ENCODE peak calls at places on chromosomes 6 and 20, in nine cellular contexts. One of them, this sample, is unnamed.

GRCh38 chr6:14661188-14661587 is 543.6 kb downstream of the CD83 start:
- DNase-seq in pons: peak; percentile 30
- DNase-seq in caudate nucleus: no peak
- DNase-seq in activated CD8-positive, alpha-beta memory T cell treated with anti-CD3 and anti-CD28 coated beads for 48 hours: no peak
- DNase-seq in nephron progenitor cell: no peak
- DNase-seq in stimulated activated CD4-positive, alpha-beta T cell treated with anti-CD3 and anti-CD28 coated beads, Interleukin-4, amount 100 ng/mL, for 1 hour: peak; percentile 25
- DNase-seq in NAMALWA: peak; percentile 91
- DNase-seq in substantia nigra: no peak
- DNase-seq in astrocyte of the spinal cord: no peak
- DNase-seq in this sample: no peak

GRCh38 chr6:116011520-116011919 is 49.2 kb downstream of the FRK start:
- DNase-seq in stimulated activated CD4-positive, alpha-beta T cell treated with anti-CD3 and anti-CD28 coated beads, Interleukin-4, amount 100 ng/mL, for 1 hour: peak; percentile 34
- DNase-seq in activated CD8-positive, alpha-beta memory T cell treated with anti-CD3 and anti-CD28 coated beads for 48 hours: no peak
- DNase-seq in caudate nucleus: no peak
- DNase-seq in pons: no peak
- DNase-seq in NAMALWA: no peak
- DNase-seq in substantia nigra: no peak
- DNase-seq in nephron progenitor cell: no peak
- DNase-seq in astrocyte of the spinal cord: no peak
- DNase-seq in this sample: no peak

GRCh38 chr6:29107758-29108157 is at the start of gene OR2J3:
- DNase-seq in caudate nucleus: no peak
- DNase-seq in substantia nigra: no peak
- DNase-seq in activated CD8-positive, alpha-beta memory T cell treated with anti-CD3 and anti-CD28 coated beads for 48 hours: no peak
- DNase-seq in nephron progenitor cell: no peak
- DNase-seq in pons: no peak
- DNase-seq in NAMALWA: no peak
- DNase-seq in astrocyte of the spinal cord: no peak
- DNase-seq in stimulated activated CD4-positive, alpha-beta T cell treated with anti-CD3 and anti-CD28 coated beads, Interleukin-4, amount 100 ng/mL, for 1 hour: no peak
- DNase-seq in this sample: no peak

GRCh38 chr6:82841309-82841708 is 224.3 kb downstream of the UBE3D start:
- DNase-seq in substantia nigra: no peak
- DNase-seq in nephron progenitor cell: no peak
- DNase-seq in caudate nucleus: no peak
- DNase-seq in pons: no peak
- DNase-seq in stimulated activated CD4-positive, alpha-beta T cell treated with anti-CD3 and anti-CD28 coated beads, Interleukin-4, amount 100 ng/mL, for 1 hour: no peak
- DNase-seq in NAMALWA: no peak
- DNase-seq in astrocyte of the spinal cord: no peak
- DNase-seq in activated CD8-positive, alpha-beta memory T cell treated with anti-CD3 and anti-CD28 coated beads for 48 hours: no peak
- DNase-seq in this sample: no peak

GRCh38 chr6:116404706-116405105 is 34.0 kb downstream of the DSE start:
- DNase-seq in NAMALWA: no peak
- DNase-seq in activated CD8-positive, alpha-beta memory T cell treated with anti-CD3 and anti-CD28 coated beads for 48 hours: no peak
- DNase-seq in substantia nigra: no peak
- DNase-seq in stimulated activated CD4-positive, alpha-beta T cell treated with anti-CD3 and anti-CD28 coated beads, Interleukin-4, amount 100 ng/mL, for 1 hour: no peak
- DNase-seq in astrocyte of the spinal cord: peak; percentile 41
- DNase-seq in pons: no peak
- DNase-seq in caudate nucleus: no peak
- DNase-seq in nephron progenitor cell: no peak
- DNase-seq in this sample: peak; percentile 52

GRCh38 chr20:1528811-1529210 is 28.7 kb downstream of the SIRPD start:
- DNase-seq in astrocyte of the spinal cord: no peak
- DNase-seq in activated CD8-positive, alpha-beta memory T cell treated with anti-CD3 and anti-CD28 coated beads for 48 hours: no peak
- DNase-seq in caudate nucleus: no peak
- DNase-seq in nephron progenitor cell: no peak
- DNase-seq in NAMALWA: no peak
- DNase-seq in stimulated activated CD4-positive, alpha-beta T cell treated with anti-CD3 and anti-CD28 coated beads, Interleukin-4, amount 100 ng/mL, for 1 hour: no peak
- DNase-seq in pons: no peak
- DNase-seq in substantia nigra: no peak
- DNase-seq in this sample: peak; percentile 5

GRCh38 chr20:19251506-19251905 is 39.1 kb downstream of the SLC24A3 start:
- DNase-seq in nephron progenitor cell: no peak
- DNase-seq in pons: no peak
- DNase-seq in astrocyte of the spinal cord: no peak
- DNase-seq in activated CD8-positive, alpha-beta memory T cell treated with anti-CD3 and anti-CD28 coated beads for 48 hours: no peak
- DNase-seq in NAMALWA: no peak
- DNase-seq in stimulated activated CD4-positive, alpha-beta T cell treated with anti-CD3 and anti-CD28 coated beads, Interleukin-4, amount 100 ng/mL, for 1 hour: no peak
- DNase-seq in substantia nigra: no peak
- DNase-seq in caudate nucleus: no peak
- DNase-seq in this sample: no peak

GRCh38 chr20:10332656-10333421 is 101.2 kb downstream of the MKKS start:
- DNase-seq in activated CD8-positive, alpha-beta memory T cell treated with anti-CD3 and anti-CD28 coated beads for 48 hours: no peak
- DNase-seq in caudate nucleus: peak; percentile 13
- DNase-seq in pons: no peak
- DNase-seq in substantia nigra: no peak
- DNase-seq in nephron progenitor cell: no peak
- DNase-seq in astrocyte of the spinal cord: peak; percentile 73
- DNase-seq in NAMALWA: no peak
- DNase-seq in stimulated activated CD4-positive, alpha-beta T cell treated with anti-CD3 and anti-CD28 coated beads, Interleukin-4, amount 100 ng/mL, for 1 hour: no peak
- DNase-seq in this sample: peak; percentile 40

GRCh38 chr6:74731204-74731603 is 474.6 kb downstream of the COL12A1 start:
- DNase-seq in caudate nucleus: no peak
- DNase-seq in substantia nigra: no peak
- DNase-seq in astrocyte of the spinal cord: peak; percentile 73
- DNase-seq in activated CD8-positive, alpha-beta memory T cell treated with anti-CD3 and anti-CD28 coated beads for 48 hours: no peak
- DNase-seq in NAMALWA: no peak
- DNase-seq in nephron progenitor cell: no peak
- DNase-seq in stimulated activated CD4-positive, alpha-beta T cell treated with anti-CD3 and anti-CD28 coated beads, Interleukin-4, amount 100 ng/mL, for 1 hour: no peak
- DNase-seq in pons: no peak
- DNase-seq in this sample: peak; percentile 11

GRCh38 chr6:168714547-168715260 is 273.7 kb downstream of the SMOC2 start:
- DNase-seq in activated CD8-positive, alpha-beta memory T cell treated with anti-CD3 and anti-CD28 coated beads for 48 hours: no peak
- DNase-seq in stimulated activated CD4-positive, alpha-beta T cell treated with anti-CD3 and anti-CD28 coated beads, Interleukin-4, amount 100 ng/mL, for 1 hour: no peak
- DNase-seq in NAMALWA: no peak
- DNase-seq in substantia nigra: no peak
- DNase-seq in caudate nucleus: no peak
- DNase-seq in nephron progenitor cell: no peak
- DNase-seq in pons: no peak
- DNase-seq in astrocyte of the spinal cord: no peak
- DNase-seq in this sample: no peak

GRCh38 chr6:80465513-80465912 is 359.0 kb downstream of the BCKDHB start:
- DNase-seq in stimulated activated CD4-positive, alpha-beta T cell treated with anti-CD3 and anti-CD28 coated beads, Interleukin-4, amount 100 ng/mL, for 1 hour: no peak
- DNase-seq in caudate nucleus: no peak
- DNase-seq in pons: no peak
- DNase-seq in NAMALWA: no peak
- DNase-seq in activated CD8-positive, alpha-beta memory T cell treated with anti-CD3 and anti-CD28 coated beads for 48 hours: no peak
- DNase-seq in substantia nigra: no peak
- DNase-seq in astrocyte of the spinal cord: no peak
- DNase-seq in nephron progenitor cell: no peak
- DNase-seq in this sample: no peak

GRCh38 chr20:2879148-2879547 is 5.9 kb downstream of the PTPRA start:
- DNase-seq in activated CD8-positive, alpha-beta memory T cell treated with anti-CD3 and anti-CD28 coated beads for 48 hours: no peak
- DNase-seq in NAMALWA: no peak
- DNase-seq in nephron progenitor cell: no peak
- DNase-seq in caudate nucleus: no peak
- DNase-seq in stimulated activated CD4-positive, alpha-beta T cell treated with anti-CD3 and anti-CD28 coated beads, Interleukin-4, amount 100 ng/mL, for 1 hour: no peak
- DNase-seq in substantia nigra: no peak
- DNase-seq in astrocyte of the spinal cord: peak; percentile 79
- DNase-seq in pons: no peak
- DNase-seq in this sample: peak; percentile 88

GRCh38 chr20:32982617-32983458 is 21.4 kb downstream of the SUN5 start:
- DNase-seq in astrocyte of the spinal cord: no peak
- DNase-seq in pons: peak; percentile 17
- DNase-seq in substantia nigra: peak; percentile 16
- DNase-seq in activated CD8-positive, alpha-beta memory T cell treated with anti-CD3 and anti-CD28 coated beads for 48 hours: no peak
- DNase-seq in nephron progenitor cell: no peak
- DNase-seq in NAMALWA: no peak
- DNase-seq in caudate nucleus: peak; percentile 11
- DNase-seq in stimulated activated CD4-positive, alpha-beta T cell treated with anti-CD3 and anti-CD28 coated beads, Interleukin-4, amount 100 ng/mL, for 1 hour: no peak
- DNase-seq in this sample: no peak